ENCODE peak calls at places on chromosomes 12 and 14, in six cellular contexts. One of them, this sample, is unnamed.

GRCh38 chr12:74370608-74371216 is 166.9 kb upstream of the ATXN7L3B start:
- DNase-seq in IMR-90: no peak
- DNase-seq in neuronal stem cell: no peak
- DNase-seq in trophoblast cell: no peak
- DNase-seq in H1: no peak
- DNase-seq in H9: no peak
- DNase-seq in this sample: peak

GRCh38 chr12:114500775-114501473 is 95.0 kb upstream of the TBX5 start:
- DNase-seq in H9: no peak
- DNase-seq in IMR-90: no peak
- DNase-seq in neuronal stem cell: no peak
- DNase-seq in trophoblast cell: no peak
- DNase-seq in H1: no peak
- DNase-seq in this sample: no peak

GRCh38 chr14:100012478-100012925 is 52.7 kb upstream of the EVL start:
- DNase-seq in H9: no peak
- DNase-seq in trophoblast cell: no peak
- DNase-seq in IMR-90: peak
- DNase-seq in neuronal stem cell: no peak
- DNase-seq in H1: no peak
- DNase-seq in this sample: peak

GRCh38 chr12:95687937-95688336 is 102.6 kb downstream of the NTN4 start:
- DNase-seq in IMR-90: no peak
- DNase-seq in H1: no peak
- DNase-seq in trophoblast cell: no peak
- DNase-seq in neuronal stem cell: no peak
- DNase-seq in H9: no peak
- DNase-seq in this sample: no peak

GRCh38 chr14:77344597-77344996 is 23.8 kb downstream of the GSTZ1 start:
- DNase-seq in trophoblast cell: no peak
- DNase-seq in IMR-90: peak
- DNase-seq in neuronal stem cell: no peak
- DNase-seq in H9: no peak
- DNase-seq in H1: no peak
- DNase-seq in this sample: no peak

GRCh38 chr14:71398450-71398849 is 491.2 kb downstream of the PCNX1 start:
- DNase-seq in neuronal stem cell: no peak
- DNase-seq in trophoblast cell: no peak
- DNase-seq in IMR-90: no peak
- DNase-seq in H1: no peak
- DNase-seq in H9: no peak
- DNase-seq in this sample: no peak

GRCh38 chr12:120822832-120823503 is 81.2 kb downstream of the SPPL3 start:
- DNase-seq in H9: peak
- DNase-seq in H1: no peak
- DNase-seq in IMR-90: no peak
- DNase-seq in trophoblast cell: no peak
- DNase-seq in neuronal stem cell: no peak
- DNase-seq in this sample: no peak

GRCh38 chr14:73198253-73198652 is 39.1 kb upstream of the PAPLN start:
- DNase-seq in IMR-90: no peak
- DNase-seq in H9: no peak
- DNase-seq in trophoblast cell: no peak
- DNase-seq in neuronal stem cell: no peak
- DNase-seq in H1: no peak
- DNase-seq in this sample: no peak

GRCh38 chr12:2894961-2895360 is 4.3 kb downstream of the TULP3 start:
- DNase-seq in H1: no peak
- DNase-seq in trophoblast cell: no peak
- DNase-seq in neuronal stem cell: no peak
- DNase-seq in H9: no peak
- DNase-seq in IMR-90: no peak
- DNase-seq in this sample: no peak

GRCh38 chr12:30980886-30981662 is 54.5 kb downstream of the TSPAN11 start:
- DNase-seq in H1: no peak
- DNase-seq in H9: no peak
- DNase-seq in neuronal stem cell: no peak
- DNase-seq in IMR-90: no peak
- DNase-seq in trophoblast cell: peak
- DNase-seq in this sample: no peak

GRCh38 chr12:94304566-94305061 is 155.1 kb downstream of the CEP83 start:
- DNase-seq in neuronal stem cell: no peak
- DNase-seq in H1: peak
- DNase-seq in trophoblast cell: peak
- DNase-seq in H9: peak
- DNase-seq in IMR-90: peak
- DNase-seq in this sample: peak

GRCh38 chr14:35158951-35159653 is 36.8 kb downstream of the PRORP start:
- DNase-seq in H1: no peak
- DNase-seq in H9: no peak
- DNase-seq in IMR-90: peak
- DNase-seq in neuronal stem cell: peak
- DNase-seq in trophoblast cell: peak
- DNase-seq in this sample: peak

GRCh38 chr12:102957339-102958050 is at the start of gene ASCL1:
- DNase-seq in H9: peak
- DNase-seq in neuronal stem cell: no peak
- DNase-seq in H1: no peak
- DNase-seq in IMR-90: peak
- DNase-seq in trophoblast cell: no peak
- DNase-seq in this sample: peak

DNA sequence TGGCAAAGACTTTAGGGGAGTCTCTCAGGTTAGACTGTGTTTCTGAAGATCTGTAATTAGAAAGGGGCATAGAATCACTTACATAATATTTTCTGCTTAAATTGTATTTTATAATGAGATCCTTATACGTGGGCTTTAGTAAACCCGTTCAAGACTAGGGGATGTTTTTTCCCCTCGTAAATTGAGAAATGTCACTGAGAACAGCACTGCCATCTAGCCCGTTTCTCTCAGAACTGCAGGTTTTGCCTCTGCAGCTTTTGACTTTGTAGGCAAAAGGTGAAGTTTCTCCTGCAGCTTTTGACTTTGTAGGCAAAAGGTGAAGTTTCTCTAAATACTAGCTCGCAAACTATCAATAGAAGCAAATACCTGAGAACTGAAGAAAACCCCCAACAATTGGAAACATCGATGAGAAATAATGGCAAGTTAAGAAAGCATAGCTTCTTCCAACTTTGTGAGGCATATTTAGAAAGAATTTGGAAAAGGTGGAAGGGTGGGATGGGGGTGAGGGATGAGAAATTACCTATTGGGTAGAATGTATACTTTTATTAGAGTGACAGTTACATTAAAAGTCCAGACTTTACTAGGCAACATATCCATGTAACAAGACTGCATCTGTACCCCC is 9.9 kb upstream of the ASPG start:
- DNase-seq in H1: no peak
- DNase-seq in H9: no peak
- DNase-seq in neuronal stem cell: no peak
- DNase-seq in IMR-90: no peak
- DNase-seq in trophoblast cell: no peak
- DNase-seq in this sample: peak
- H4K91ac ChIP-seq in H1: no peak
- H4K91ac ChIP-seq in H9: no peak
- H4K91ac ChIP-seq in neuronal stem cell: no peak
- H4K91ac ChIP-seq in IMR-90: no peak
- H4K91ac ChIP-seq in trophoblast cell: no peak
- H4K91ac ChIP-seq in this sample: no peak

GRCh38 chr12:56154246-56154771 is 1.9 kb downstream of the MYL6B start:
- DNase-seq in trophoblast cell: no peak
- DNase-seq in neuronal stem cell: no peak
- DNase-seq in H1: no peak
- DNase-seq in H9: no peak
- DNase-seq in IMR-90: no peak
- DNase-seq in this sample: no peak
- H3K9ac ChIP-seq in trophoblast cell: no peak
- H3K9ac ChIP-seq in neuronal stem cell: no peak
- H3K9ac ChIP-seq in H1: no peak
- H3K9ac ChIP-seq in H9: no peak
- H3K9ac ChIP-seq in IMR-90: no peak
- H3K9ac ChIP-seq in this sample: peak

DNA sequence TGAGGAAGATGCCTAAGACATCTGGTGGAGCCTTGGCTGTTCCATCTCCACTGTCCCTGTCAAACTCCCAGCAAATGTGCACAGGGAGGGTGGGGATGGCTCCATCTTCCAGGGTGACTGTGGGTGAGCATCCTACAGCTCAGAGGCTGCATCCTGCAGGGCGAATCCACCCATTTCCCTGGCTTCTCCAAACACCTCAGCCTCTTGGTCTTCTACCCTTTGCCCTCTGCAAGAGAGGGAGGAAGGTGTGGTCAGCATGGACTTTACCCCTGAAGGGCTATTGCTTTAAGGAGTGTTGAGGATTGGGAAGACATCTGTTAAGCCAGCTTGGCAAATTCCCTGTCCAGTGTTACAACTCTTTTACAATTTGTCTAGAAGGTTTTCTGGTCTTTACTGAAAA is 23.1 kb upstream of the DGLUCY start:
- DNase-seq in trophoblast cell: no peak
- DNase-seq in IMR-90: no peak
- DNase-seq in H9: no peak
- DNase-seq in H1: no peak
- DNase-seq in neuronal stem cell: no peak
- DNase-seq in this sample: no peak
- H4K91ac ChIP-seq in trophoblast cell: no peak
- H4K91ac ChIP-seq in IMR-90: no peak
- H4K91ac ChIP-seq in H9: no peak
- H4K91ac ChIP-seq in H1: no peak
- H4K91ac ChIP-seq in neuronal stem cell: no peak
- H4K91ac ChIP-seq in this sample: no peak

GRCh38 chr12:88684610-88685009 is 104.3 kb upstream of the KITLG start:
- DNase-seq in H1: no peak
- DNase-seq in trophoblast cell: no peak
- DNase-seq in IMR-90: no peak
- DNase-seq in neuronal stem cell: no peak
- DNase-seq in H9: no peak
- DNase-seq in this sample: no peak
- H3K9ac ChIP-seq in H1: no peak
- H3K9ac ChIP-seq in trophoblast cell: no peak
- H3K9ac ChIP-seq in IMR-90: no peak
- H3K9ac ChIP-seq in neuronal stem cell: no peak
- H3K9ac ChIP-seq in H9: no peak
- H3K9ac ChIP-seq in this sample: no peak

GRCh38 chr14:91292476-91292875 is 48.0 kb upstream of the GPR68 start:
- DNase-seq in neuronal stem cell: no peak
- DNase-seq in H9: no peak
- DNase-seq in IMR-90: no peak
- DNase-seq in H1: no peak
- DNase-seq in trophoblast cell: no peak
- DNase-seq in this sample: no peak

GRCh38 chr14:91288876-91289275 is 44.4 kb upstream of the GPR68 start:
- DNase-seq in H1: no peak
- DNase-seq in H9: no peak
- DNase-seq in trophoblast cell: no peak
- DNase-seq in neuronal stem cell: no peak
- DNase-seq in IMR-90: no peak
- DNase-seq in this sample: no peak

GRCh38 chr14:91289464-91289863 is 45.0 kb upstream of the GPR68 start:
- DNase-seq in trophoblast cell: no peak
- DNase-seq in H1: no peak
- DNase-seq in neuronal stem cell: no peak
- DNase-seq in IMR-90: no peak
- DNase-seq in H9: no peak
- DNase-seq in this sample: no peak

GRCh38 chr14:91291786-91292405 is 47.4 kb upstream of the GPR68 start:
- DNase-seq in trophoblast cell: no peak
- DNase-seq in neuronal stem cell: no peak
- DNase-seq in H1: no peak
- DNase-seq in H9: no peak
- DNase-seq in IMR-90: no peak
- DNase-seq in this sample: no peak

GRCh38 chr14:91290986-91291385 is 46.5 kb upstream of the GPR68 start:
- DNase-seq in H9: no peak
- DNase-seq in trophoblast cell: no peak
- DNase-seq in neuronal stem cell: no peak
- DNase-seq in H1: no peak
- DNase-seq in IMR-90: no peak
- DNase-seq in this sample: no peak
- H4K91ac ChIP-seq in H9: no peak
- H4K91ac ChIP-seq in trophoblast cell: no peak
- H4K91ac ChIP-seq in neuronal stem cell: no peak
- H4K91ac ChIP-seq in H1: no peak
- H4K91ac ChIP-seq in IMR-90: no peak
- H4K91ac ChIP-seq in this sample: no peak

GRCh38 chr14:21309956-21310355 is 30.1 kb downstream of the RPGRIP1 start:
- DNase-seq in H9: no peak
- DNase-seq in IMR-90: no peak
- DNase-seq in neuronal stem cell: no peak
- DNase-seq in trophoblast cell: no peak
- DNase-seq in H1: no peak
- DNase-seq in this sample: no peak

GRCh38 chr14:21309238-21309636 is 29.4 kb downstream of the RPGRIP1 start:
- DNase-seq in H1: no peak
- DNase-seq in H9: no peak
- DNase-seq in neuronal stem cell: no peak
- DNase-seq in IMR-90: no peak
- DNase-seq in trophoblast cell: no peak
- DNase-seq in this sample: no peak

GRCh38 chr14:21308479-21309237 is 28.8 kb downstream of the RPGRIP1 start:
- DNase-seq in trophoblast cell: peak
- DNase-seq in H9: peak
- DNase-seq in IMR-90: peak
- DNase-seq in H1: peak
- DNase-seq in neuronal stem cell: peak
- DNase-seq in this sample: peak

GRCh38 chr14:21308132-21308478 is 28.2 kb downstream of the RPGRIP1 start:
- DNase-seq in IMR-90: no peak
- DNase-seq in H1: no peak
- DNase-seq in H9: no peak
- DNase-seq in neuronal stem cell: no peak
- DNase-seq in trophoblast cell: no peak
- DNase-seq in this sample: no peak

DNA sequence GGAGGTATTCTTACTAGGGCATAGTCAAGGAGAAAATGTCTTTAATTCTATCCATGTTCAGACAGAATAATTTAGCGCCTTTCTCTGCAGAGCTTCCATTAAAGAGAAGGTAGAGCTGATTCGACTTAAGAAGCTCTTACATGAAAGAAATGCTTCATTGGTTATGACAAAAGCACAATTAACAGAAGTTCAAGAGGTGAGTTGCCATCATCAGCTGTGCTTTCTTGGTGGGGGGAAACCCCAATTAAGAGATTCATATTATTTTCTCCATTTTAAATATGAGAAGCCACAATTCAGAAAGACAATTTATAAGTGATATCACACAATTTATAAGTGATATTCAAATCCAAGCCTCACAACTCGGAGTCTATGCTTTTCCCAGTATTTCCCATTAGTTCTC is 27.8 kb downstream of the RPGRIP1 start:
- DNase-seq in H1: no peak
- DNase-seq in neuronal stem cell: no peak
- DNase-seq in H9: no peak
- DNase-seq in IMR-90: no peak
- DNase-seq in trophoblast cell: no peak
- DNase-seq in this sample: no peak
- H3K9ac ChIP-seq in H1: no peak
- H3K9ac ChIP-seq in neuronal stem cell: no peak
- H3K9ac ChIP-seq in H9: peak
- H3K9ac ChIP-seq in IMR-90: no peak
- H3K9ac ChIP-seq in trophoblast cell: no peak
- H3K9ac ChIP-seq in this sample: no peak

GRCh38 chr12:28456934-28457710 is 266.9 kb downstream of the CCDC91 start:
- DNase-seq in trophoblast cell: no peak
- DNase-seq in IMR-90: no peak
- DNase-seq in H9: no peak
- DNase-seq in H1: no peak
- DNase-seq in neuronal stem cell: no peak
- DNase-seq in this sample: no peak
- H4K91ac ChIP-seq in trophoblast cell: no peak
- H4K91ac ChIP-seq in IMR-90: no peak
- H4K91ac ChIP-seq in H9: no peak
- H4K91ac ChIP-seq in H1: no peak
- H4K91ac ChIP-seq in neuronal stem cell: no peak
- H4K91ac ChIP-seq in this sample: no peak